ENCODE peak calls at places on chromosomes 11 and 22, in five cellular contexts. Z is IMR-90, N is A549, G is SK-N-SH, S is GM12878. K is an unnamed sample.

GRCh38 chr22:33781396-33781795 is 138.9 kb downstream of the LARGE1 start:
- DNase-seq in Z (peak), G (no peak), S (no peak), N (no peak), K (no peak)

GRCh38 chr11:114256176-114256897 is 39.9 kb upstream of the NNMT start:
- DNase-seq in S (no peak), G (no peak), Z (no peak), N (no peak), K (no peak)

GRCh38 chr22:46011627-46012181 is 34.7 kb upstream of the WNT7B start:
- DNase-seq in S (no peak), G (peak), Z (no peak), N (no peak), K (no peak)

GRCh38 chr11:2594267-2594666 is 105.5 kb downstream of the KCNQ1OT1 start:
- DNase-seq in Z (no peak), S (no peak), G (no peak), N (no peak), K (no peak)

GRCh38 chr11:134763030-134763388 is 351.0 kb upstream of the B3GAT1 start:
- DNase-seq in Z (no peak), G (peak), N (no peak), S (no peak), K (no peak)

GRCh38 chr11:41660585-41660984 is 201.1 kb upstream of the LRRC4C start:
- DNase-seq in Z (no peak), G (no peak), N (no peak), S (no peak), K (no peak)

GRCh38 chr11:8068605-8069221 is 12.3 kb upstream of the TUB start:
- DNase-seq in Z (peak), G (peak), N (peak), S (no peak), K (peak)

GRCh38 chr11:19958218-19958617 is 202.1 kb downstream of the DBX1 start:
- DNase-seq in S (no peak), Z (no peak), N (no peak), G (no peak), K (no peak)

GRCh38 chr22:30743257-30744020 is 48.8 kb downstream of the OSBP2 start:
- DNase-seq in S (no peak), N (no peak), Z (no peak), G (no peak), K (no peak)

GRCh38 chr11:107821199-107821926 is 37.2 kb downstream of the SLC35F2 start:
- DNase-seq in S (no peak), G (no peak), N (no peak), Z (peak), K (no peak)

GRCh38 chr11:7787239-7787638 is 9.5 kb downstream of the OR5P2 start:
- DNase-seq in Z (no peak), N (no peak), S (no peak), G (no peak), K (no peak)

GRCh38 chr11:1548221-1549070 is 23.6 kb downstream of the DUSP8 start:
- DNase-seq in G (peak), N (peak), Z (peak), S (no peak), K (peak)

GRCh38 chr22:45865561-45866397 is 111.2 kb downstream of the WNT7B start:
- DNase-seq in Z (no peak), S (no peak), G (no peak), N (no peak), K (no peak)

GRCh38 chr22:39278040-39278439 is 33.3 kb upstream of the PDGFB start:
- DNase-seq in Z (peak), N (no peak), S (no peak), G (no peak), K (no peak)

GRCh38 chr11:16604784-16605439 is 133.5 kb upstream of the C11orf58 start:
- DNase-seq in S (no peak), Z (peak), N (peak), G (peak), K (peak)

GRCh38 chr11:78080084-78080817 is 589 bp upstream of the NDUFC2 start:
- DNase-seq in G (no peak), S (no peak), N (no peak), Z (no peak), K (peak)

GRCh38 chr11:113666584-113666983 is 39.5 kb downstream of the TMPRSS5 start:
- DNase-seq in S (no peak), N (no peak), Z (no peak), G (no peak), K (no peak)

GRCh38 chr11:60932605-60933346 is 8.5 kb downstream of the TMEM132A start:
- DNase-seq in N (no peak), Z (no peak), G (peak), S (no peak), K (no peak)

GRCh38 chr11:10625982-10626311 is 57.5 kb upstream of the LYVE1 start:
- DNase-seq in S (no peak), G (no peak), N (no peak), Z (no peak), K (no peak)

GRCh38 chr22:27597703-27598444 is 203.7 kb downstream of the MN1 start:
- DNase-seq in G (no peak), S (no peak), Z (no peak), N (no peak), K (peak)
- TF ChIP-seq RCOR1 in G (no peak), S (no peak), Z (no peak), N (no peak), K (no peak)

GRCh38 chr11:29989181-29989580 is 27.6 kb downstream of the KCNA4 start:
- DNase-seq in Z (no peak), N (no peak), S (no peak), G (no peak), K (no peak)
- TF ChIP-seq RCOR1 in Z (no peak), N (no peak), S (no peak), G (no peak), K (no peak)

DNA sequence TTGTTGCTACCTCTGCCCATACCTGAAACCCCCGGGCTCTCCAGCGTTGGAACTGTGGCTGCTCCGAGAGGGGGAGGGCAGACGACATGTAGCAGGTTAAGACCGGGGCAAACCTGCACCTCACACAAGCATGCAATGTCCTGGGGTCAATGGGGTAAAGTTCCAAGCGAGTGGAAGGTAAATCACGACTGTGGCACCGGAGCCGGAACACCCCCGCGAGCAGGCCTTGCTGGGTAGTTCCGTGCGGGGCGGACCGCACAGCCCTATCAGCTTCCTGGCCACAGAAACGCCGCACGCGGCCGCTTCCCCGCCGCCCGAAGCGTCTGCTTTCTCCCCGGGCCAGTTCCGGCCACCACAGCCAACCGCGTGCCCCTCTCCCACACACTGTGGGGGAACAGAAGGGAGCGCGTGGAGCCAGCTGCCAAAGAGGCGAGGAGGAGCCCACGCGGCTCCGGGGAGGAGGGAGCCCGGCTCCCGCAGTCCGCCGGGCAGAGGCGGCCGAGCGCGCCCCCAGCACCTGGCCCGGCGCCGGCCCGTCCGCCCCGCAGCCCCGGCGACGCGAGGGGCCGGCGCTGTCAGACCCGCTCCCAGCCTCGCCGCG is 1.6 kb downstream of the SPTBN2 start:
- DNase-seq in N (peak), S (no peak), G (peak), Z (peak), K (peak)
- TF ChIP-seq RCOR1 in N (no peak), S (no peak), G (no peak), Z (no peak), K (no peak)

DNA sequence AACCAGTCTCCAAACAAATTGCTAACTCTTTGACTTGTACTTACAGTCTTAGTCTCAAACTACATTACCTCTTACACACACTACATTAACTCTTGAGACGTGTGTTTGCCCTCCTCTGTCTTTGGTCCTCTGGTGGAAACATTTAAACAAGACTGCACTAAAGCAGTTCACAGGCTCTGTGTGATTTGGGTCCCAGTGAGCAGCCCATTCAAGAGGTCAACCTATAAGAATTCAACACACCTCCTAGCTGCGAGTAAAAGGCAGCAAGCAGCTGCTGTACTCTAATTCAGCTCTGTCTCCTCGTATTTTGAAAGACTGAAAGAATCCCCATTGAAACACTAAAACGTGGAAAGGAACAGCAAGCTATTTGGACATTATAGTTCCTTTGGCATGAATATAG is 1046.8 kb downstream of the DLG2 start:
- DNase-seq in N (no peak), Z (no peak), S (no peak), G (no peak), K (no peak)
- TF ChIP-seq RCOR1 in N (no peak), Z (no peak), S (no peak), G (no peak), K (no peak)

DNA sequence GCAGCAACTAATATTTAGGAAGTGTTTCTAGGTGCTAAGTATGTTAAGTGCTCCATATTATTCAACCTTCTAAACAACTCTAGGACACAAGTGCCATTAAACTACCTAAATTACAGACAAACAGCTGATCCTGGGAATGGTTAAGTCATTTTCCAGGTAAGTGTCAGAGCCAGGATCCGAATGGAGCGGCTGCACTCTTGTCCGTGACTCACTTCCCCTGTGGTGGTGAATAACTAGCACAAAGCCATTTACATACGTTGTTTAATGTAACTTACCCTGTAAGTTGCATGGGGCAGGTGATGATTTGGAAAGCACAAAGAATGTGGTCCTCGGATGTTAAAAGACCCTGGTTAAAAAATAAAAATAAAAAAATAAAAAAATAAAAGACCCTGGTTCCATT is 8.8 kb upstream of the PRG2 start:
- DNase-seq in S (no peak), G (no peak), N (no peak), Z (no peak), K (no peak)
- TF ChIP-seq RCOR1 in S (no peak), G (no peak), N (no peak), Z (no peak), K (no peak)

GRCh38 chr11:69443968-69444364 is 37.5 kb upstream of the LINC01488 start:
- DNase-seq in Z (peak), G (no peak), N (no peak), S (no peak), K (no peak)

GRCh38 chr11:69446108-69446507 is 35.4 kb upstream of the LINC01488 start:
- DNase-seq in S (no peak), G (no peak), Z (no peak), N (no peak), K (no peak)

GRCh38 chr11:69443138-69443967 is 38.1 kb upstream of the LINC01488 start:
- DNase-seq in N (peak), S (peak), G (peak), Z (peak), K (peak)

GRCh38 chr11:69445131-69445470 is 36.4 kb upstream of the LINC01488 start:
- DNase-seq in G (no peak), N (no peak), Z (no peak), S (no peak), K (no peak)

DNA sequence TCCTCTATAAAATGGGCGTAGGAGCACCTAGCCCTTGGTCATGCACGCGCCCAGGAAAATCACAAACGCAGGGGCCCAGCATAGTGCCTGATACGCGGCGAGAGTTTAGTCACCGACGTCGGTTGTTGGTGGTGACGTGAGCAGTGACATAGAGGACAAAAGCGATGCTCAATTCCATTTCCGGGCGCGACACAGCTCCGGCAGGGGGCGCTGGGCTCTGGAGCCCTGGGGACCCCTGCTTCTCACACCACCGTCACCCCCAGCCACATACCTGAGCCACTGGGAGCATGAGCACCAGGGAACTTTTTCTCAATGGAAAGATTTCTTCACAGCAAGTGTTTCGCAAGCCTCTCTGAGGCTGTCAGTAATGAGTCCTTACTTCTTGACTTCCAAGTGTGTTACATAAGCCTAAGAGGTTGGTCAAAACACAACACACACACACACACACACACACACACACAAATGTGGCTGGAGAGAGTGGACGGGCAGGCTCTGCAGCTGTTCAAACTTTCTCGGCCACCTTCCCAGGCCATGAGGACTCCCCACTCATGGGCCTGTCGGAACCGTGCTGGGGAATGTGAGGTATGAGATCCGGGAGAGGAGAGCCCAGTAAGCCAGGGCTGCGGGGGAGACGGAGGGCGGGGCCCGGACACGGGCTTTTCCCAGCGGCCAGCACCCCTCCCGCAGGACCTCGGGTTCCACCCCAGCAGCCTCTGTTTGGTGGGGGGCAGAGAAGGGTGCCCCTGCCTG is 36.9 kb upstream of the LINC01488 start:
- DNase-seq in S (no peak), Z (peak), N (no peak), G (no peak), K (peak)
- TF ChIP-seq RCOR1 in S (no peak), Z (no peak), N (no peak), G (no peak), K (peak)

GRCh38 chr11:131858495-131858894 is 488.1 kb downstream of the NTM start:
- DNase-seq in Z (no peak), S (no peak), N (no peak), G (no peak), K (no peak)

GRCh38 chr11:131851951-131852350 is 481.5 kb downstream of the NTM start:
- DNase-seq in S (no peak), Z (no peak), N (no peak), G (no peak), K (no peak)

GRCh38 chr11:131854391-131854790 is 484.0 kb downstream of the NTM start:
- DNase-seq in S (no peak), Z (no peak), N (no peak), G (no peak), K (no peak)

GRCh38 chr11:131852757-131853156 is 482.3 kb downstream of the NTM start:
- DNase-seq in N (no peak), G (no peak), Z (no peak), S (no peak), K (no peak)

DNA sequence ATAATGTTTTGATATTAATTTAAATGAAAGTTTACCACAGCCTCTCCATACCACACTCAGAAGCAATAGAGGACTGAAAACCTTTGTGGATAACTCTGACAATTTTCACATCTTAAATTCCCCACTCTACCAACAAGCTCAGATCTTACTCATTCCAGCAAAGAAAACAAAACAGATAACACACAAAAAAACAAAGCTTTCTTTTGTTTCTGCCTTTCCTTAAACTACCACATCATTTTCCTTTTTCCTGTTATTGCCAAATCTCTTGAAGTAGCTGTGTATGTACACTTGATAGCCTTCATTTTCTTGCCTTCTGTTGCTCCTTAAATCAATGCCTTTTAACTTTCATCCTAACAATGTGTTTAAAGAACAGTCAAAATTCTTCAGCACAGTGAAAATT is 484.9 kb downstream of the NTM start:
- DNase-seq in N (no peak), S (no peak), Z (no peak), G (no peak), K (no peak)
- TF ChIP-seq RCOR1 in N (no peak), S (no peak), Z (no peak), G (no peak), K (no peak)

DNA sequence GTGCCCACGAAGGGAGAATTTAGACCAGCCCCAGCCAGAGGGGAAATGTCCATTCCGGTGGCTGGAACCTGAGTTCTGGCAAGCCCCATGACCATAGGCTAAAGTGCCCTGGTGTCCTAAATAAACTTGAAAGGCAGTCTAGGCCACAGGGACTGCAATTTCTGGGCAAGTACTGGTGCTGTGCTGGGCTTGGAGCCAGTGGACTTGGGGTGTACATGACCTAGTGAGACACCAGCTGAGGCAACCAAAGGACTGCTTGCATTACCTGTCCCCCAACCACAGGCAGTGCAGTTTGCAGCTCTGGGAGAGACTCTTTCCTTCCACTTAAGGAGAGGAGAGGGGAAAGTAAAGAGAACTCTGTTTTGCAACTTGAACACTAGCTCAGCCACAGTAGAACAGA is 23.7 kb downstream of the RRP8 start:
- DNase-seq in G (no peak), S (no peak), N (no peak), Z (no peak), K (no peak)
- TF ChIP-seq RCOR1 in G (no peak), S (no peak), N (no peak), Z (no peak), K (no peak)

GRCh38 chr11:79266391-79266790 is 174.4 kb downstream of the TENM4 start:
- DNase-seq in Z (no peak), G (no peak), N (no peak), S (no peak), K (no peak)

GRCh38 chr11:79263001-79263400 is 177.8 kb downstream of the TENM4 start:
- DNase-seq in S (no peak), N (no peak), Z (peak), G (no peak), K (no peak)

GRCh38 chr11:79262221-79262620 is 178.6 kb downstream of the TENM4 start:
- DNase-seq in G (no peak), N (no peak), S (no peak), Z (peak), K (no peak)

GRCh38 chr11:79265756-79266322 is 175.0 kb downstream of the TENM4 start:
- DNase-seq in Z (peak), N (no peak), G (no peak), S (no peak), K (no peak)

GRCh38 chr11:79264284-79264683 is 176.5 kb downstream of the TENM4 start:
- DNase-seq in N (no peak), G (no peak), Z (no peak), S (no peak), K (no peak)
- TF ChIP-seq RCOR1 in N (no peak), G (no peak), Z (no peak), S (no peak), K (no peak)

GRCh38 chr11:68014966-68015447 is 4.9 kb downstream of the ALDH3B1 start:
- DNase-seq in N (no peak), S (no peak), Z (no peak), G (no peak), K (no peak)
- TF ChIP-seq RCOR1 in N (no peak), S (no peak), Z (no peak), G (no peak), K (no peak)

K was measured in K562.